ENCODE peak calls at places on chromosomes 11 and 22, in seven cellular contexts. One of them, this sample, is unnamed.
A peak's percentile ranks its signal among the peaks of the same experiment; 100 is the strongest.

GRCh38 chr22:17781319-17782031 is 7.2 kb upstream of the BID start:
- DNase-seq in right lobe of liver: no peak
- DNase-seq in hepatocyte: peak; percentile 71
- DNase-seq in endodermal cell: no peak
- DNase-seq in tibial nerve: no peak
- DNase-seq in keratinocyte: peak; percentile 52
- DNase-seq in lower lobe of right lung: no peak
- DNase-seq in this sample: no peak

GRCh38 chr22:37210041-37210803 is 2.1 kb downstream of the SSTR3 start:
- DNase-seq in hepatocyte: peak; percentile 45
- DNase-seq in keratinocyte: no peak
- DNase-seq in lower lobe of right lung: peak; percentile 14
- DNase-seq in endodermal cell: no peak
- DNase-seq in right lobe of liver: peak; percentile 47
- DNase-seq in tibial nerve: no peak
- DNase-seq in this sample: peak; percentile 29

GRCh38 chr11:10490032-10490397 is 35.0 kb downstream of the AMPD3 start:
- DNase-seq in tibial nerve: no peak
- DNase-seq in right lobe of liver: no peak
- DNase-seq in lower lobe of right lung: no peak
- DNase-seq in keratinocyte: no peak
- DNase-seq in hepatocyte: no peak
- DNase-seq in endodermal cell: peak; percentile 19
- DNase-seq in this sample: no peak

GRCh38 chr11:81669944-81670526 is 1063.6 kb downstream of the FAM181B start:
- DNase-seq in keratinocyte: no peak
- DNase-seq in endodermal cell: no peak
- DNase-seq in tibial nerve: no peak
- DNase-seq in hepatocyte: no peak
- DNase-seq in lower lobe of right lung: no peak
- DNase-seq in right lobe of liver: no peak
- DNase-seq in this sample: no peak

GRCh38 chr11:69825037-69825834 is 6.0 kb upstream of the FGF3 start:
- DNase-seq in hepatocyte: no peak
- DNase-seq in right lobe of liver: peak; percentile 32
- DNase-seq in keratinocyte: no peak
- DNase-seq in lower lobe of right lung: no peak
- DNase-seq in endodermal cell: no peak
- DNase-seq in tibial nerve: no peak
- DNase-seq in this sample: no peak

GRCh38 chr22:23192133-23192532 is 11.8 kb downstream of the BCR start:
- DNase-seq in hepatocyte: no peak
- DNase-seq in endodermal cell: peak; percentile 70
- DNase-seq in right lobe of liver: no peak
- DNase-seq in tibial nerve: no peak
- DNase-seq in lower lobe of right lung: peak; percentile 78
- DNase-seq in keratinocyte: no peak
- DNase-seq in this sample: no peak

GRCh38 chr11:123219066-123219697 is 24.1 kb upstream of the CLMP start:
- DNase-seq in lower lobe of right lung: no peak
- DNase-seq in hepatocyte: peak; percentile 49
- DNase-seq in endodermal cell: no peak
- DNase-seq in keratinocyte: no peak
- DNase-seq in tibial nerve: no peak
- DNase-seq in right lobe of liver: no peak
- DNase-seq in this sample: peak; percentile 72

GRCh38 chr11:123801765-123802164 is 4.4 kb downstream of the OR6M1 start:
- DNase-seq in hepatocyte: no peak
- DNase-seq in keratinocyte: no peak
- DNase-seq in lower lobe of right lung: no peak
- DNase-seq in right lobe of liver: no peak
- DNase-seq in tibial nerve: no peak
- DNase-seq in endodermal cell: no peak
- DNase-seq in this sample: no peak

GRCh38 chr11:108654994-108655631 is 9.8 kb upstream of the DDX10 start:
- DNase-seq in endodermal cell: peak; percentile 76
- DNase-seq in hepatocyte: peak; percentile 56
- DNase-seq in right lobe of liver: no peak
- DNase-seq in tibial nerve: no peak
- DNase-seq in keratinocyte: no peak
- DNase-seq in lower lobe of right lung: no peak
- DNase-seq in this sample: peak; percentile 74

GRCh38 chr22:41290262-41291221 is 4.6 kb upstream of the RANGAP1 start:
- DNase-seq in tibial nerve: peak; percentile 18
- DNase-seq in lower lobe of right lung: no peak
- DNase-seq in right lobe of liver: no peak
- DNase-seq in endodermal cell: peak; percentile 71
- DNase-seq in hepatocyte: no peak
- DNase-seq in keratinocyte: no peak
- DNase-seq in this sample: peak; percentile 58

GRCh38 chr11:60809249-60809648 is 24.1 kb downstream of the MS4A10 start:
- DNase-seq in right lobe of liver: no peak
- DNase-seq in keratinocyte: no peak
- DNase-seq in tibial nerve: no peak
- DNase-seq in lower lobe of right lung: no peak
- DNase-seq in hepatocyte: no peak
- DNase-seq in endodermal cell: no peak
- DNase-seq in this sample: no peak

GRCh38 chr11:73833067-73833466 is 43.6 kb downstream of the COA4 start:
- DNase-seq in lower lobe of right lung: no peak
- DNase-seq in endodermal cell: no peak
- DNase-seq in hepatocyte: no peak
- DNase-seq in tibial nerve: no peak
- DNase-seq in right lobe of liver: no peak
- DNase-seq in keratinocyte: no peak
- DNase-seq in this sample: no peak

GRCh38 chr11:62889484-62890437 is 9.1 kb downstream of the SLC3A2 start:
- DNase-seq in lower lobe of right lung: no peak
- DNase-seq in tibial nerve: no peak
- DNase-seq in keratinocyte: no peak
- DNase-seq in right lobe of liver: no peak
- DNase-seq in hepatocyte: peak; percentile 79
- DNase-seq in endodermal cell: peak; percentile 68
- DNase-seq in this sample: peak; percentile 97

GRCh38 chr11:11975201-11976092 is 33.0 kb downstream of the DKK3 start:
- DNase-seq in keratinocyte: no peak
- DNase-seq in hepatocyte: no peak
- DNase-seq in endodermal cell: peak; percentile 44
- DNase-seq in right lobe of liver: no peak
- DNase-seq in lower lobe of right lung: no peak
- DNase-seq in tibial nerve: no peak
- DNase-seq in this sample: no peak

GRCh38 chr22:27438271-27438980 is 363.1 kb downstream of the MN1 start:
- DNase-seq in lower lobe of right lung: no peak
- DNase-seq in tibial nerve: no peak
- DNase-seq in keratinocyte: no peak
- DNase-seq in hepatocyte: peak; percentile 57
- DNase-seq in right lobe of liver: no peak
- DNase-seq in endodermal cell: peak; percentile 53
- DNase-seq in this sample: no peak

GRCh38 chr22:27298387-27299141 is 503.0 kb downstream of the MN1 start:
- DNase-seq in hepatocyte: no peak
- DNase-seq in right lobe of liver: no peak
- DNase-seq in endodermal cell: no peak
- DNase-seq in lower lobe of right lung: no peak
- DNase-seq in tibial nerve: no peak
- DNase-seq in keratinocyte: no peak
- DNase-seq in this sample: no peak

GRCh38 chr11:5339771-5340322 is 3.5 kb downstream of the OR51B5 start:
- DNase-seq in hepatocyte: no peak
- DNase-seq in right lobe of liver: no peak
- DNase-seq in tibial nerve: no peak
- DNase-seq in keratinocyte: no peak
- DNase-seq in lower lobe of right lung: no peak
- DNase-seq in endodermal cell: no peak
- DNase-seq in this sample: no peak

GRCh38 chr11:11396290-11397042 is 43.4 kb upstream of the CSNK2A3 start:
- DNase-seq in keratinocyte: no peak
- DNase-seq in lower lobe of right lung: no peak
- DNase-seq in tibial nerve: no peak
- DNase-seq in hepatocyte: peak; percentile 31
- DNase-seq in right lobe of liver: no peak
- DNase-seq in endodermal cell: no peak
- DNase-seq in this sample: no peak

GRCh38 chr11:98561216-98561615 is 459.5 kb upstream of the CNTN5 start:
- DNase-seq in endodermal cell: peak; percentile 46
- DNase-seq in hepatocyte: no peak
- DNase-seq in lower lobe of right lung: no peak
- DNase-seq in tibial nerve: no peak
- DNase-seq in right lobe of liver: no peak
- DNase-seq in keratinocyte: no peak
- DNase-seq in this sample: no peak

GRCh38 chr11:2799881-2800654 is 85.5 kb downstream of the CDKN1C start:
- DNase-seq in keratinocyte: no peak
- DNase-seq in hepatocyte: no peak
- DNase-seq in lower lobe of right lung: peak; percentile 36
- DNase-seq in endodermal cell: peak; percentile 30
- DNase-seq in right lobe of liver: peak; percentile 39
- DNase-seq in tibial nerve: no peak
- DNase-seq in this sample: no peak

GRCh38 chr11:65539401-65540289 is 14.8 kb downstream of the SCYL1 start:
- DNase-seq in keratinocyte: no peak
- DNase-seq in endodermal cell: peak; percentile 88
- DNase-seq in hepatocyte: no peak
- DNase-seq in right lobe of liver: no peak
- DNase-seq in lower lobe of right lung: no peak
- DNase-seq in tibial nerve: no peak
- DNase-seq in this sample: no peak
- TF ChIP-seq CTCF in keratinocyte: no peak
- TF ChIP-seq CTCF in endodermal cell: no peak
- TF ChIP-seq CTCF in hepatocyte: no peak
- TF ChIP-seq CTCF in right lobe of liver: peak; percentile 55
- TF ChIP-seq CTCF in lower lobe of right lung: no peak
- TF ChIP-seq CTCF in tibial nerve: peak; percentile 71
- TF ChIP-seq CTCF in this sample: no peak

DNA sequence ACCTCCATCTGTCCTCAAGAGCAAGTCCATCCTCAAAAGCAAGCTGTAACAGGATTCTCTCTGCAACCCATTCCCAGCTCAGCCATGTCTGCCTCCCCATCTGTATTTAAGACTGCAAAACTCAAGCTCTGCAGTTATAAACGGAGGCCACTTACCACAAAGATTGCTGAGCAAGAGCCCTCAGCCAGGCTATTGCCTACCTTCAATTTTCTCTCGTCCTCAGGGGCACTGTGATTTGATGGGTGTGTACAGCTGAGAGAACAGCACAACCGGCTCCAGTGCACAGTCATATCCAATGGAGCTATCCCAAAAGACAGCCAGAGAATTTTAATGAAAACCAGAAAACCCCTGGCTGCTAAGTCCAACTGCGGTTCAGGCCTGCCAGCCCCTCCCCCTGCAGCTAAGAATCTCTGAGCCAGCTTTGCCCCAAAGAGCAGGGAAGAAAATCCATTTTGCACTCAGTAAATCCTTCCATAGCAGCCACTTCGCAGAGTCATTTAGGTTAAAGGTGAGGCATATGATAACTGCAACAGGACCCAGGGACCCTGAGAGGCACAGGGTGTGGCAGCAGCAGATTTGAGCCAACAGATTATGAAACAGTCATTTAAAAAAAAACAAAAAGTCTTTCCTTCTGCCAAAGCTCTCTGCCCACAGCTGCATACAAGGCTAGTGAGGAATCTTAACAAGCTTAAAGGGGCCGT is 37.6 kb downstream of the RAB30 start:
- DNase-seq in endodermal cell: peak; percentile 66
- DNase-seq in right lobe of liver: no peak
- DNase-seq in lower lobe of right lung: no peak
- DNase-seq in tibial nerve: peak; percentile 65
- DNase-seq in keratinocyte: no peak
- DNase-seq in hepatocyte: peak; percentile 73
- DNase-seq in this sample: no peak
- H3K4me1 ChIP-seq in endodermal cell: peaks cover 18% of the 10 kb centered on the region
- H3K4me1 ChIP-seq in right lobe of liver: peaks cover 13% of the 10 kb centered on the region
- H3K4me1 ChIP-seq in lower lobe of right lung: peaks cover 23% of the 10 kb centered on the region
- H3K4me1 ChIP-seq in tibial nerve: peaks cover 31% of the 10 kb centered on the region
- H3K4me1 ChIP-seq in keratinocyte: peaks cover 30% of the 10 kb centered on the region
- H3K4me1 ChIP-seq in hepatocyte: peaks cover 21% of the 10 kb centered on the region
- H3K4me1 ChIP-seq in this sample: peaks cover 22% of the 10 kb centered on the region

DNA sequence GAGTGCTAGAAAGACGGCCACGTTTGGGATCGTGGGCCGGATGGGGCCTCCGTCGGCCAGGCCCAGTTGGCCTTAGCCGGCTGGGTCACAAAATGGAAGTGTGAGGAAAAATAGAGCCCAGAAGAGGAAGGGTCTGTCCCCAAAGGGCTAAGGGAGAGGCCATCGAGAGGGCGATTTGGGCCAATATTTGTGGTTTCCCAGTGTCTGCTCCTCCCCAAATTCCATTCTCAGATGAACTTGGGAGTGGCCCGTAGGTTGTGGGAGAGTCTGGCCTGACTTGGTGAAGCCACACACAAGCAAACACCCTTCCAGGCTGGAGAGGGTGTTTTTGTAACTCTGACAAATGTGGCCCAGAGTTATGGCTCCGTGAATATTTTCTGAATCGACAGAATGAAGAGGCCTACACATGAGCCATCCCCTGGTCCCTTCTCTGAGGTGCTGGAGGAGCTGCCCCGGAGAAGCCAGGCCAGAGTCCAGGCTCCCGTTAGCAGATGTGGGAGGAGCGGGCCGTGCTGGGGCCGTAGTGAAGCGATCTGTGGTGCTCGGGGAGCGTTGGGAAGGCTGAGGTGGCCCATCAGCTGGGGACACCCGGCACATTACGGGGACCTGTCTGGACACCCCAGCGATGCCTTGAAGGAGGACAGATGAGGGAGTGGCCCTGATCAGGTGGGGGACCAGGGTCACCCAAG is 73.5 kb upstream of the PPARA start:
- DNase-seq in right lobe of liver: peak; percentile 65
- DNase-seq in endodermal cell: no peak
- DNase-seq in hepatocyte: no peak
- DNase-seq in tibial nerve: no peak
- DNase-seq in lower lobe of right lung: peak; percentile 50
- DNase-seq in keratinocyte: no peak
- DNase-seq in this sample: no peak
- H3K4me3 ChIP-seq in right lobe of liver: peak overlapping the region; percentile 95
- H3K4me3 ChIP-seq in endodermal cell: no peak overlapping the region
- H3K4me3 ChIP-seq in hepatocyte: no peak overlapping the region
- H3K4me3 ChIP-seq in tibial nerve: peak overlapping the region; percentile 95
- H3K4me3 ChIP-seq in lower lobe of right lung: peak overlapping the region; percentile 93
- H3K4me3 ChIP-seq in keratinocyte: peak overlapping the region; percentile 90
- H3K4me3 ChIP-seq in this sample: no peak overlapping the region

GRCh38 chr11:71933141-71933933 is 4.5 kb downstream of the RNF121 start:
- DNase-seq in endodermal cell: no peak
- DNase-seq in lower lobe of right lung: no peak
- DNase-seq in keratinocyte: no peak
- DNase-seq in hepatocyte: no peak
- DNase-seq in right lobe of liver: no peak
- DNase-seq in tibial nerve: no peak
- DNase-seq in this sample: no peak

GRCh38 chr11:71936825-71937224 is 8.0 kb downstream of the RNF121 start:
- DNase-seq in hepatocyte: no peak
- DNase-seq in keratinocyte: no peak
- DNase-seq in lower lobe of right lung: no peak
- DNase-seq in endodermal cell: no peak
- DNase-seq in tibial nerve: no peak
- DNase-seq in right lobe of liver: no peak
- DNase-seq in this sample: no peak

GRCh38 chr11:71931245-71931602 is 2.4 kb downstream of the RNF121 start:
- DNase-seq in keratinocyte: no peak
- DNase-seq in endodermal cell: no peak
- DNase-seq in lower lobe of right lung: no peak
- DNase-seq in tibial nerve: no peak
- DNase-seq in hepatocyte: no peak
- DNase-seq in right lobe of liver: no peak
- DNase-seq in this sample: no peak

GRCh38 chr11:71935338-71935925 is 6.6 kb downstream of the RNF121 start:
- DNase-seq in hepatocyte: no peak
- DNase-seq in tibial nerve: no peak
- DNase-seq in lower lobe of right lung: no peak
- DNase-seq in endodermal cell: no peak
- DNase-seq in keratinocyte: no peak
- DNase-seq in right lobe of liver: no peak
- DNase-seq in this sample: no peak

GRCh38 chr11:71934213-71934612 is 5.4 kb downstream of the RNF121 start:
- DNase-seq in hepatocyte: no peak
- DNase-seq in right lobe of liver: no peak
- DNase-seq in keratinocyte: no peak
- DNase-seq in tibial nerve: no peak
- DNase-seq in endodermal cell: no peak
- DNase-seq in lower lobe of right lung: no peak
- DNase-seq in this sample: no peak
- TF ChIP-seq CTCF in hepatocyte: no peak
- TF ChIP-seq CTCF in right lobe of liver: no peak
- TF ChIP-seq CTCF in keratinocyte: no peak
- TF ChIP-seq CTCF in tibial nerve: no peak
- TF ChIP-seq CTCF in endodermal cell: peak; percentile 27
- TF ChIP-seq CTCF in lower lobe of right lung: no peak
- TF ChIP-seq CTCF in this sample: no peak

This sample was measured in Caco-2.